ENCODE peak calls at places on chromosomes 1 and 21, in seven cellular contexts. J is heart left ventricle, G is body of pancreas, R is transverse colon, I is A549, A is IMR-90, K is GM12878. H is an unnamed sample.
A peak's percentile ranks its signal among the peaks of the same experiment; 100 is the strongest.

GRCh38 chr1:161072751-161073449 is 3.2 kb upstream of the ARHGAP30 start:
- DNase-seq in G (no peak), K (no peak), A (no peak), J (no peak), R (no peak), I (no peak), H (no peak)

GRCh38 chr21:31173881-31174555 is 135.7 kb upstream of the KRTAP19-8 start:
- DNase-seq in K (no peak), G (no peak), R (no peak), I (no peak), J (peak; percentile 58), A (no peak), H (peak; percentile 32)

GRCh38 chr1:28580706-28581530 is 11.1 kb upstream of the RAB42 start:
- DNase-seq in J (no peak), G (peak; percentile 40), A (peak; percentile 56), I (no peak), R (peak; percentile 68), K (no peak), H (peak; percentile 44)

GRCh38 chr1:180343931-180344406 is 113.9 kb downstream of the LHX4 start:
- DNase-seq in I (no peak), J (no peak), G (peak; percentile 29), A (peak; percentile 47), R (peak; percentile 82), K (peak; percentile 30), H (peak; percentile 55)

GRCh38 chr1:3539707-3540425 is 71.4 kb downstream of the MEGF6 start:
- DNase-seq in A (no peak), J (no peak), K (no peak), I (no peak), R (no peak), G (no peak), H (no peak)

GRCh38 chr1:237578540-237578939 is 312.2 kb downstream of the ZP4 start:
- DNase-seq in I (no peak), J (no peak), K (no peak), R (no peak), G (no peak), A (no peak), H (no peak)

GRCh38 chr1:245291351-245291750 is 136.6 kb downstream of the KIF26B start:
- DNase-seq in J (no peak), R (no peak), A (no peak), G (no peak), I (no peak), K (no peak), H (no peak)

GRCh38 chr1:164735315-164736052 is 176.5 kb downstream of the PBX1 start:
- DNase-seq in R (no peak), I (no peak), A (peak; percentile 58), K (no peak), J (no peak), G (no peak), H (no peak)

GRCh38 chr1:163875214-163875926 is 553.6 kb downstream of the NUF2 start:
- DNase-seq in J (peak; percentile 51), R (peak; percentile 18), G (no peak), I (no peak), K (no peak), A (peak; percentile 22), H (no peak)

GRCh38 chr1:206635983-206636354 is 633 bp downstream of the DYRK3 start:
- DNase-seq in J (no peak), I (peak; percentile 35), G (no peak), K (no peak), R (no peak), A (no peak), H (no peak)
- TF ChIP-seq POLR2A in J (no peak), I (no peak), G (no peak), K (no peak), R (no peak), A (no peak), H (no peak)

DNA sequence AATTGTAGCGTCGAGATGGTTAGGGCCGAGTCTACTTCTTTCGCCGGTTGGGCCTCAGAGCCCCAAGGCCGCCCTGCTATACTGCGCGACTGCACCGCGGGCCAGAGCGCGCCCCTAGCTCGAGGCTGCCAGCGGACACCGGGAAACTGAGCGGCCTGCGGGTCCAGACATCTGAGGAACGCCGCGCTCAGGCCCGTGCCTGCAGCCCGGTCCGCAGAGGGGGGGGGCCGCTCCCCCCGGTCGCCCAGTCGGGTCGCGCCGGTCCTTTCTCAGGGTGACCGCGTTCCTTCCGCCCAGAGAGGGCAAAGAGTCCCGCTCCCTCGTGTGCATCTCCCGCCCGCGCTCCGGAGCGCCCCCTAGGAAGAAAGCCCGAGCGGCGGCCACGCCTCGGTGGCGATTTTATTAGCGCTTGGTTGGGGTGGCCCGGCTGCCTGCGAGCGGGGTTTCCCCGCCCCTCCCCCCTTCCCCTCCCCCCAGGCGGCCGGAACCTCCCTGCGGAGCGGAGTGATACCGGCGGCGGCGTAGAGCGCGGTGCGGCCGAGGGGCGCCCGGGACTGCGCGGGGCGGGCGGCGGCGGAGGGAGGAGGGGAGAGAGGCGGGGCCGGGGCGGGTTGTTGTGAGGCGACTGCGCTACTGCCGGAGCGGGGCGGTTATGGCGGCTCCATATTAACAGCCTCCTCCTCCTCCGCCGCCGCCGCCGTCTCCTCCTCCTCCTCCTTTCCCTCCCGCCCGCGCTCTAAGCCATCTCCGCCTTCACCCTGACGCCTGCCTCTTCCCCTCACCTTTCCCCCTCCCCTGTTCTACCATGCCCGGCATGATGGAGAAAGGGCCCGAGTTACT is at the start of gene RCOR3:
- DNase-seq in K (peak; percentile 51), A (peak; percentile 87), G (peak; percentile 94), R (peak; percentile 96), I (peak; percentile 68), J (peak; percentile 98), H (peak; percentile 97)
- TF ChIP-seq POLR2A in K (peak; percentile 78), A (no peak), G (peak; percentile 81), R (peak; percentile 69), I (peak; percentile 76), J (peak; percentile 69), H (peak; percentile 79)

GRCh38 chr1:150567717-150568561 is 11.5 kb downstream of the MCL1 start:
- DNase-seq in R (peak; percentile 84), A (peak; percentile 98), I (peak; percentile 43), G (peak; percentile 94), K (no peak), J (peak; percentile 70), H (peak; percentile 75)
- TF ChIP-seq POLR2A in R (peak; percentile 27), A (peak; percentile 61), I (no peak), G (peak; percentile 65), K (peak; percentile 25), J (no peak), H (no peak)

DNA sequence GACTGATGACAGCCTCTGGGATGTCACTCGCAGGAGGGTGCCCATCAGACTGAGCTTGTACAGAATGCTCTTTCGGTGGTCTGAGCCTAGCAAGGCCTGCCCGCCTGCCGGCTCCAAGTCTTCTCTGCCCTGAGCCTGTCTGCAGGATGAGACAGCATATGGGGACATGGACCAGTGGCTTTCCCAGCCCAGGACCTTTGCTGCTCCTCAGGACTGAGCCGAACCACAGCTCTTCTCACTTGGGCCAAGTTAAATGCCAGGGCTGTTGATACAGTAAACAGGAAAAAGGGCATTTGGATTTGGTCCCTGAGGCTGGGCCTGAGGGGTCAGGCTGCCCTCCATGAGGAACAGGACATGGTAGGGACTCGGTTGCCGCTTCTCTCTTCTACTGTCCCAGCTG is 64.3 kb upstream of the EPS8L3 start:
- DNase-seq in R (no peak), K (no peak), J (no peak), I (no peak), A (no peak), G (no peak), H (no peak)
- TF ChIP-seq POLR2A in R (no peak), K (no peak), J (no peak), I (no peak), A (no peak), G (no peak), H (no peak)

GRCh38 chr1:154352581-154353459 is 27.5 kb downstream of the ATP8B2 start:
- DNase-seq in K (no peak), J (peak; percentile 70), R (peak; percentile 71), A (peak; percentile 31), G (peak; percentile 59), I (no peak), H (peak; percentile 80)
- TF ChIP-seq POLR2A in K (no peak), J (no peak), R (peak; percentile 34), A (no peak), G (peak; percentile 83), I (no peak), H (peak; percentile 56)